ENCODE peak calls at places on chromosomes 4 and X, in five cellular contexts. One of them, this sample, is unnamed.

GRCh38 chr4:102623622-102624021 is 122.5 kb downstream of the NFKB1 start:
- DNase-seq in sigmoid colon: no peak
- DNase-seq in K562: no peak
- DNase-seq in H1: no peak
- DNase-seq in SK-N-SH: peak
- DNase-seq in this sample: no peak

GRCh38 chrX:826448-826847 is 195.9 kb downstream of the SHOX start:
- DNase-seq in sigmoid colon: no peak
- DNase-seq in K562: no peak
- DNase-seq in H1: no peak
- DNase-seq in SK-N-SH: no peak
- DNase-seq in this sample: no peak

GRCh38 chrX:71253253-71254091 is 468 bp downstream of the ZMYM3 start:
- DNase-seq in sigmoid colon: no peak
- DNase-seq in K562: peak
- DNase-seq in H1: no peak
- DNase-seq in SK-N-SH: peak
- DNase-seq in this sample: no peak

GRCh38 chrX:155645180-155645579 is 32.4 kb upstream of the TMLHE start:
- DNase-seq in sigmoid colon: no peak
- DNase-seq in K562: no peak
- DNase-seq in H1: no peak
- DNase-seq in SK-N-SH: no peak
- DNase-seq in this sample: no peak

GRCh38 chr4:109979932-109980717 is 67.4 kb downstream of the EGF start:
- DNase-seq in sigmoid colon: no peak
- DNase-seq in K562: no peak
- DNase-seq in H1: no peak
- DNase-seq in SK-N-SH: no peak
- DNase-seq in this sample: no peak

GRCh38 chr4:154036856-154037255 is 248.0 kb upstream of the SFRP2 start:
- DNase-seq in sigmoid colon: no peak
- DNase-seq in K562: no peak
- DNase-seq in H1: no peak
- DNase-seq in SK-N-SH: no peak
- DNase-seq in this sample: no peak

GRCh38 chrX:69178592-69178991 is 13.3 kb upstream of the PJA1 start:
- DNase-seq in sigmoid colon: no peak
- DNase-seq in K562: no peak
- DNase-seq in H1: no peak
- DNase-seq in SK-N-SH: no peak
- DNase-seq in this sample: no peak

GRCh38 chr4:168618577-168619265 is 121.9 kb downstream of the PALLD start:
- DNase-seq in sigmoid colon: no peak
- DNase-seq in K562: no peak
- DNase-seq in H1: no peak
- DNase-seq in SK-N-SH: no peak
- DNase-seq in this sample: no peak

GRCh38 chr4:80831383-80832361 is 198.8 kb upstream of the BMP3 start:
- DNase-seq in sigmoid colon: no peak
- DNase-seq in K562: no peak
- DNase-seq in H1: no peak
- DNase-seq in SK-N-SH: no peak
- DNase-seq in this sample: no peak

GRCh38 chrX:42944381-42944998 is 166.5 kb upstream of the PPP1R2C start:
- DNase-seq in sigmoid colon: no peak
- DNase-seq in K562: no peak
- DNase-seq in H1: no peak
- DNase-seq in SK-N-SH: no peak
- DNase-seq in this sample: no peak

GRCh38 chrX:12673487-12673886 is 117.7 kb upstream of the PRPS2 start:
- DNase-seq in sigmoid colon: no peak
- DNase-seq in K562: no peak
- DNase-seq in H1: no peak
- DNase-seq in SK-N-SH: no peak
- DNase-seq in this sample: no peak

GRCh38 chr4:162461952-162462351 is 298.2 kb upstream of the FSTL5 start:
- DNase-seq in sigmoid colon: no peak
- DNase-seq in K562: no peak
- DNase-seq in H1: no peak
- DNase-seq in SK-N-SH: peak
- DNase-seq in this sample: no peak

GRCh38 chr4:7156273-7157139 is 35.8 kb upstream of the SORCS2 start:
- DNase-seq in sigmoid colon: peak
- DNase-seq in K562: peak
- DNase-seq in H1: no peak
- DNase-seq in SK-N-SH: peak
- DNase-seq in this sample: peak

GRCh38 chr4:158172558-158173258 is at the start of gene GASK1B:
- DNase-seq in sigmoid colon: no peak
- DNase-seq in K562: no peak
- DNase-seq in H1: no peak
- DNase-seq in SK-N-SH: peak
- DNase-seq in this sample: no peak

GRCh38 chr4:31015123-31015522 is 295.0 kb downstream of the PCDH7 start:
- DNase-seq in sigmoid colon: no peak
- DNase-seq in K562: no peak
- DNase-seq in H1: no peak
- DNase-seq in SK-N-SH: no peak
- DNase-seq in this sample: no peak

GRCh38 chrX:13688772-13689518 is at the start of gene RAB9A:
- DNase-seq in sigmoid colon: peak
- DNase-seq in K562: peak
- DNase-seq in H1: peak
- DNase-seq in SK-N-SH: peak
- DNase-seq in this sample: peak

GRCh38 chrX:8037593-8038348 is 110.6 kb upstream of the PNPLA4 start:
- DNase-seq in sigmoid colon: no peak
- DNase-seq in K562: no peak
- DNase-seq in H1: no peak
- DNase-seq in SK-N-SH: no peak
- DNase-seq in this sample: no peak

GRCh38 chr4:176789955-176790354 is 2.8 kb downstream of the VEGFC start:
- DNase-seq in sigmoid colon: no peak
- DNase-seq in K562: peak
- DNase-seq in H1: no peak
- DNase-seq in SK-N-SH: peak
- DNase-seq in this sample: no peak

GRCh38 chr4:112857461-112857860 is 192.0 kb upstream of the ANK2 start:
- DNase-seq in sigmoid colon: no peak
- DNase-seq in K562: no peak
- DNase-seq in H1: no peak
- DNase-seq in SK-N-SH: no peak
- DNase-seq in this sample: no peak

GRCh38 chrX:40521868-40522450 is 58.8 kb upstream of the ATP6AP2 start:
- DNase-seq in sigmoid colon: no peak
- DNase-seq in K562: no peak
- DNase-seq in H1: no peak
- DNase-seq in SK-N-SH: no peak
- DNase-seq in this sample: no peak

GRCh38 chr4:7803992-7804758 is 135.5 kb downstream of the AFAP1 start:
- DNase-seq in sigmoid colon: peak
- DNase-seq in K562: peak
- DNase-seq in H1: peak
- DNase-seq in SK-N-SH: peak
- DNase-seq in this sample: peak

GRCh38 chr4:36322921-36323354 is 41.5 kb downstream of the DTHD1 start:
- DNase-seq in sigmoid colon: no peak
- DNase-seq in K562: no peak
- DNase-seq in H1: no peak
- DNase-seq in SK-N-SH: no peak
- DNase-seq in this sample: no peak

GRCh38 chrX:108025954-108026616 is 18.8 kb upstream of the VSIG1 start:
- DNase-seq in sigmoid colon: no peak
- DNase-seq in K562: no peak
- DNase-seq in H1: no peak
- DNase-seq in SK-N-SH: no peak
- DNase-seq in this sample: no peak

GRCh38 chr4:16199132-16199531 is 27.1 kb downstream of the TAPT1 start:
- DNase-seq in sigmoid colon: no peak
- DNase-seq in K562: no peak
- DNase-seq in H1: no peak
- DNase-seq in SK-N-SH: peak
- DNase-seq in this sample: no peak

GRCh38 chr4:52037730-52038108 is 380 bp downstream of the SGCB start:
- DNase-seq in sigmoid colon: peak
- DNase-seq in K562: no peak
- DNase-seq in H1: no peak
- DNase-seq in SK-N-SH: peak
- DNase-seq in this sample: peak

GRCh38 chr4:1080961-1081688 is 32.2 kb downstream of the RNF212 start:
- DNase-seq in sigmoid colon: no peak
- DNase-seq in K562: no peak
- DNase-seq in H1: no peak
- DNase-seq in SK-N-SH: no peak
- DNase-seq in this sample: no peak

GRCh38 chr4:98771959-98772619 is 113.7 kb upstream of the TSPAN5 start:
- DNase-seq in sigmoid colon: no peak
- DNase-seq in K562: no peak
- DNase-seq in H1: no peak
- DNase-seq in SK-N-SH: no peak
- DNase-seq in this sample: no peak
- TF ChIP-seq EP300 in sigmoid colon: no peak
- TF ChIP-seq EP300 in K562: no peak
- TF ChIP-seq EP300 in H1: no peak
- TF ChIP-seq EP300 in SK-N-SH: no peak
- TF ChIP-seq EP300 in this sample: no peak

DNA sequence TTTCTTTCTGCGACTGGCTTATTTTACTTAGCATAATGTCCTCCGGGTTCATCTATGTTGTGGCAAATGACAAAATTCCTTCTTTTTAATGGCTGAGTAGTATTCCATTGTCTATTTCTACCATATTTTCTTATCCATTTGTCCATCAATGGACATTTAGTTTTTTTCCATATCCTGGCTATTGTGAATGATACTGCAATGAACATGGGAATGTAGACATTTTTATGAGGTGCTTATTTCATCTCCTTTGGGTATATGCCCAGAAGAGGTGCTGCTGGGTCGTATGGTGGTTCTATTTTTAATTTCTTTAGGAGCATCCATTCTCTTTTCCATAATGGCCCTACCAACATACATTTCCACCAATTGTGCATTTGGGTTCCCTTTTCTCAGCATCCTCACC is 76.5 kb upstream of the HPGD start:
- DNase-seq in sigmoid colon: no peak
- DNase-seq in K562: no peak
- DNase-seq in H1: no peak
- DNase-seq in SK-N-SH: no peak
- DNase-seq in this sample: no peak
- TF ChIP-seq POLR2AphosphoS5 in sigmoid colon: peak
- TF ChIP-seq POLR2AphosphoS5 in K562: no peak
- TF ChIP-seq POLR2AphosphoS5 in H1: no peak
- TF ChIP-seq POLR2AphosphoS5 in SK-N-SH: no peak
- TF ChIP-seq POLR2AphosphoS5 in this sample: no peak

DNA sequence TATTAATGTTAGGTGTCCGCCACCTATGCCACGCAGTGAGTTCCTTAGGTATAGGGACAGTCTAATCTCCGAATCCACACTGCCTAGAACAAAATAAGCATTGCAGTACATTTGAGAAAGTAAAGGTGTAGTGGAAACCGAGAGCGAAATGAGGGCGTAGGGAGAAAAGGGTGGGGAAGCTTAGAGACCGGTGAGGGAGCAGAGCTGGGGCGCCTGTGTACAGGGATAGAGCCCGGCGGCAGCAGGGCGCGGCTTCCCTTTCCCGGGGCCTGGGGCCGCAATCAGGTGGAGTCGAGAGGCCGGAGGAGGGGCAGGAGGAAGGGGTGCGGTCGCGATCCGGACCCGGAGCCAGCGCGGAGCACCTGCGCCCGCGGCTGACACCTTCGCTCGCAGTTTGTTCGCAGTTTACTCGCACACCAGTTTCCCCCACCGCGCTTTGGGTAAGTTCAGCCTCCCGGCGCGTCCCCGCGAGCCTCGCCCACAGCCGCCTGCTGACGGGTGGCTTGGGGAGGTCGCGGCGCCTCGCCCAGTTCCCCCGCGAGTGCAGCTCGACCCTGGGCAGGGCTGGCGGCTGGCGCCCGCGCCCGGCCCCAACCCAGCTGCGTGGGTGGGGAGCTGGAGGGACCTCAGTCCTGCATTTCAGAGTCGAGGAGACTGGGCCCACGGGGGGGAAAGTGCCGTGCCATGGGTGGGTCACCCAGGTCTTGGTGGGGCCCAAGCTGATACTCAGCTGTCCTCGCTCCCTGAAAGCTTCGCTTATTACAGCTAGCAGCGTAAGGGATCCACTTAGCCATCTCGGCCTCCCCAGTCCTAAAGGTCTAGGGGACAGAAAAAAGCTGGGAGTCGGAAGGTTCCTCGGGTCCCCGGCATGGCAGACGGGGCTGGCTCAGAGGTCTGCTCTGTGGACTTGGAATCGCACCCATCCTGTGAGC is at the start of gene ANXA3:
- DNase-seq in sigmoid colon: no peak
- DNase-seq in K562: peak
- DNase-seq in H1: no peak
- DNase-seq in SK-N-SH: peak
- DNase-seq in this sample: no peak
- TF ChIP-seq EP300 in sigmoid colon: no peak
- TF ChIP-seq EP300 in K562: no peak
- TF ChIP-seq EP300 in H1: no peak
- TF ChIP-seq EP300 in SK-N-SH: no peak
- TF ChIP-seq EP300 in this sample: no peak

DNA sequence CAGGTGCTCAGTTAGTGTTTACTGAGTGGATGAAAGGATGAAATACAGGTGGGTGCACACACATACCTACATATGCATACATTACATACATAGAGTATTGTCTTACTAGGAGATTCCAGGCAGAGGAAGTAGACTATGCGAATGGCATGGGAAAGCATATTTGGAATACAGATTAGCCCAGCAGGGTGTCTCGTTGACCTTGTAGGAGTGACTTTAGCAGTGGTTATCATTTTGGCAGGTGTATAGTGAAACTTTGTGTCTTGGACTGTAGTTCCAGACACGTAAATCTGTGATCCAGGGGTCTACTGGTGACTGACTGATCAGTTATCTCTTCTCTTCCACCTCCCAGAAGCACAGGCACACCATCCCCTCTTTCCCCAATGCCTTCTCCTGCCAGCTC is 86.3 kb downstream of the KLHL8 start:
- DNase-seq in sigmoid colon: no peak
- DNase-seq in K562: no peak
- DNase-seq in H1: no peak
- DNase-seq in SK-N-SH: no peak
- DNase-seq in this sample: no peak
- TF ChIP-seq POLR2AphosphoS5 in sigmoid colon: no peak
- TF ChIP-seq POLR2AphosphoS5 in K562: no peak
- TF ChIP-seq POLR2AphosphoS5 in H1: no peak
- TF ChIP-seq POLR2AphosphoS5 in SK-N-SH: no peak
- TF ChIP-seq POLR2AphosphoS5 in this sample: no peak

GRCh38 chrX:123217728-123218127 is 33.6 kb downstream of the GRIA3 start:
- DNase-seq in sigmoid colon: no peak
- DNase-seq in K562: no peak
- DNase-seq in H1: no peak
- DNase-seq in SK-N-SH: no peak
- DNase-seq in this sample: no peak
- TF ChIP-seq EP300 in sigmoid colon: no peak
- TF ChIP-seq EP300 in K562: peak
- TF ChIP-seq EP300 in H1: no peak
- TF ChIP-seq EP300 in SK-N-SH: peak
- TF ChIP-seq EP300 in this sample: no peak

GRCh38 chr4:180160195-180160985 is 2082.8 kb upstream of the TENM3 start:
- DNase-seq in sigmoid colon: no peak
- DNase-seq in K562: no peak
- DNase-seq in H1: no peak
- DNase-seq in SK-N-SH: no peak
- DNase-seq in this sample: no peak
- TF ChIP-seq POLR2AphosphoS5 in sigmoid colon: no peak
- TF ChIP-seq POLR2AphosphoS5 in K562: no peak
- TF ChIP-seq POLR2AphosphoS5 in H1: no peak
- TF ChIP-seq POLR2AphosphoS5 in SK-N-SH: no peak
- TF ChIP-seq POLR2AphosphoS5 in this sample: no peak